ENCODE peak calls at places on chromosomes 13 and 19, in eight cellular contexts. G is activated B cell treated with CpG ODN at 0.5 μM for 24 hours, O is cardiac fibroblast, A is endothelial cell, D is H9, C is lower leg skin, V is epithelial cell of esophagus, Q is heart right ventricle. L is an unnamed sample.

GRCh38 chr13:98265669-98266551 is 88.8 kb upstream of the RNF113B start:
- DNase-seq in G (no peak), O (no peak), A (no peak), D (no peak), C (no peak), V (no peak), Q (no peak), L (peak; percentile 49)

GRCh38 chr13:67048084-67048792 is 181.9 kb downstream of the PCDH9 start:
- DNase-seq in G (no peak), O (peak; percentile 84), A (peak; percentile 5), D (no peak), C (no peak), V (peak; percentile 14), Q (no peak), L (no peak)

GRCh38 chr13:95676100-95676774 is 702 bp upstream of the DNAJC3 start:
- DNase-seq in G (no peak), O (peak; percentile 50), A (peak; percentile 21), D (peak; percentile 66), C (peak; percentile 85), V (peak; percentile 64), Q (peak; percentile 10), L (peak; percentile 6)

GRCh38 chr13:101915333-101915732 is 462.9 kb downstream of the ITGBL1 start:
- DNase-seq in G (no peak), O (no peak), A (no peak), D (no peak), C (no peak), V (no peak), Q (no peak), L (no peak)

GRCh38 chr13:54175470-54175869 is 1146.9 kb downstream of the OLFM4 start:
- DNase-seq in G (no peak), O (no peak), A (no peak), D (no peak), C (no peak), V (no peak), Q (no peak), L (no peak)

GRCh38 chr13:78520425-78520824 is 82.9 kb downstream of the POU4F1 start:
- DNase-seq in G (no peak), O (no peak), A (no peak), D (no peak), C (no peak), V (no peak), Q (no peak), L (no peak)

GRCh38 chr13:41004875-41005693 is 14.0 kb downstream of the ELF1 start:
- DNase-seq in G (no peak), O (no peak), A (no peak), D (no peak), C (no peak), V (no peak), Q (no peak), L (no peak)

GRCh38 chr13:113534236-113534860 is 43.8 kb upstream of the DCUN1D2 start:
- DNase-seq in G (no peak), O (no peak), A (no peak), D (peak; percentile 11), C (peak; percentile 79), V (peak; percentile 67), Q (no peak), L (no peak)

GRCh38 chr13:62643007-62643483 is 1227.4 kb upstream of the PCDH20 start:
- DNase-seq in G (no peak), O (peak; percentile 52), A (no peak), D (no peak), C (no peak), V (peak; percentile 48), Q (no peak), L (peak; percentile 49)

GRCh38 chr19:3094638-3095374 is 644 bp downstream of the GNA11 start:
- DNase-seq in G (peak; percentile 45), O (peak; percentile 28), A (peak; percentile 33), D (no peak), C (no peak), V (peak; percentile 38), Q (no peak), L (peak; percentile 4)

GRCh38 chr19:18389095-18389735 is 3.3 kb downstream of the GDF15 start:
- DNase-seq in G (no peak), O (no peak), A (no peak), D (no peak), C (no peak), V (no peak), Q (no peak), L (no peak)

GRCh38 chr19:44701228-44701627 is 2.3 kb downstream of the CEACAM16 start:
- DNase-seq in G (no peak), O (no peak), A (no peak), D (no peak), C (no peak), V (no peak), Q (no peak), L (no peak)

GRCh38 chr13:31965361-31966066 is 66.1 kb upstream of the FRY start:
- DNase-seq in G (no peak), O (peak; percentile 82), A (no peak), D (no peak), C (no peak), V (peak; percentile 19), Q (no peak), L (no peak)

GRCh38 chr13:73059460-73060250 is 850 bp downstream of the KLF5 start:
- DNase-seq in G (peak; percentile 38), O (peak; percentile 23), A (peak; percentile 57), D (peak; percentile 72), C (peak; percentile 90), V (peak; percentile 40), Q (peak; percentile 30), L (no peak)

GRCh38 chr19:15536350-15536749 is 28.0 kb downstream of the CYP4F22 start:
- DNase-seq in G (no peak), O (no peak), A (no peak), D (no peak), C (no peak), V (no peak), Q (no peak), L (no peak)

GRCh38 chr13:97043302-97043701 is 49.0 kb upstream of the OXGR1 start:
- DNase-seq in G (no peak), O (peak; percentile 76), A (no peak), D (no peak), C (no peak), V (peak; percentile 19), Q (no peak), L (no peak)

GRCh38 chr19:44644391-44645016 is 794 bp downstream of the PVR start:
- DNase-seq in G (no peak), O (peak; percentile 49), A (peak; percentile 21), D (peak; percentile 68), C (no peak), V (peak; percentile 69), Q (no peak), L (peak; percentile 73)

GRCh38 chr19:30895946-30896345 is 453.3 kb downstream of the TSHZ3 start:
- DNase-seq in G (no peak), O (no peak), A (no peak), D (peak; percentile 31), C (no peak), V (no peak), Q (no peak), L (no peak)

GRCh38 chr13:70817571-70817970 is 709.3 kb upstream of the KLHL1 start:
- DNase-seq in G (no peak), O (no peak), A (no peak), D (no peak), C (no peak), V (peak; percentile 12), Q (no peak), L (no peak)

GRCh38 chr13:114143806-114144605 is 11.6 kb upstream of the RASA3 start:
- DNase-seq in G (peak; percentile 45), O (no peak), A (peak; percentile 57), D (peak; percentile 74), C (no peak), V (no peak), Q (no peak), L (no peak)

GRCh38 chr13:21310220-21310619 is 133.8 kb downstream of the MRPL57 start:
- DNase-seq in G (no peak), O (no peak), A (no peak), D (no peak), C (no peak), V (peak; percentile 94), Q (no peak), L (no peak)

GRCh38 chr19:5923356-5923755 is 9.3 kb downstream of the CAPS start:
- DNase-seq in G (no peak), O (no peak), A (no peak), D (no peak), C (no peak), V (no peak), Q (no peak), L (no peak)
- TF ChIP-seq CTCF in G (no peak), O (no peak), A (no peak), D (no peak), C (no peak), V (no peak), Q (no peak), L (no peak)

GRCh38 chr13:43786472-43786765 is 353 bp downstream of the ENOX1 start:
- DNase-seq in G (no peak), O (no peak), A (no peak), D (no peak), C (no peak), V (no peak), Q (no peak), L (no peak)

GRCh38 chr13:43785681-43786471 is 896 bp downstream of the ENOX1 start:
- DNase-seq in G (no peak), O (peak; percentile 82), A (peak; percentile 67), D (peak; percentile 73), C (peak; percentile 93), V (peak; percentile 63), Q (peak; percentile 88), L (peak; percentile 76)

GRCh38 chr13:43787518-43787891 is 733 bp upstream of the ENOX1 start:
- DNase-seq in G (no peak), O (peak; percentile 21), A (no peak), D (no peak), C (no peak), V (no peak), Q (no peak), L (no peak)

GRCh38 chr13:43787998-43788397 is 1.2 kb upstream of the ENOX1 start:
- DNase-seq in G (no peak), O (peak; percentile 84), A (peak; percentile 54), D (no peak), C (no peak), V (peak; percentile 65), Q (no peak), L (peak; percentile 52)

GRCh38 chr13:43786766-43787517 is at the start of gene ENOX1:
- DNase-seq in G (peak; percentile 19), O (peak; percentile 81), A (peak; percentile 61), D (peak; percentile 65), C (peak; percentile 85), V (peak; percentile 63), Q (peak; percentile 67), L (peak; percentile 49)
- TF ChIP-seq CTCF in G (no peak), O (peak; percentile 33), A (peak; percentile 16), D (peak; percentile 27), C (no peak), V (no peak), Q (peak; percentile 50), L (no peak)

GRCh38 chr19:36687214-36688056 is at the start of gene ZNF567:
- DNase-seq in G (peak; percentile 95), O (peak; percentile 96), A (peak; percentile 91), D (peak; percentile 97), C (peak; percentile 99), V (peak; percentile 98), Q (peak; percentile 98), L (peak; percentile 99)
- TF ChIP-seq CTCF in G (no peak), O (no peak), A (no peak), D (peak; percentile 26), C (no peak), V (peak; percentile 8), Q (no peak), L (no peak)

DNA sequence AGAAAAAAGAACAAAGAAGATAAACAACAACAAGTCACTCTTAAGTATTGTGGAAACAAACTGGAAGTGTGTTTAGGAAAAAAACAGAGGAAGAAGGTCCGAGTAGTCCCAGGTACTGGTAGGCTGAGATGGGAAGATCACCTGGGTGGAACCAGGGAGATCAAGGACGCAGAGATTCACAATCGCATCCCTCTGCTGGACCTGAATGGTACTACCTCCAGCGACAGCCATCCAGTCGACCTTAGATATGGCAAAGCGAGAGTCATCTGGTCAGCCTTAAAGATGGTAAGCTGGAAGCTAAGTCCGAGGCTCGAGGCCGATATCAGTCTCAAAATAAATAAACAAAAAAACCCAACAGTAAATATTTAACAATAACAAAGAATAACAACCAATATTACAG is 44.9 kb upstream of the ZNF91 start:
- DNase-seq in G (no peak), O (no peak), A (no peak), D (peak; percentile 27), C (no peak), V (no peak), Q (no peak), L (no peak)
- TF ChIP-seq CTCF in G (no peak), O (peak; percentile 30), A (no peak), D (no peak), C (no peak), V (peak; percentile 27), Q (no peak), L (no peak)

L was measured in Calu3.